ENCODE peak calls at places on chromosome 7, in four cellular contexts. M is RWPE1, G is NCI-H345, P is thyroid gland. L is an unnamed sample.

GRCh38 chr7:103784887-103785286 is 204.6 kb downstream of the RELN start:
- DNase-seq in G (no peak), M (no peak), P (no peak), L (no peak)

GRCh38 chr7:78221961-78222751 is 423.6 kb downstream of the PHTF2 start:
- DNase-seq in G (no peak), P (no peak), M (no peak), L (no peak)

GRCh38 chr7:28163955-28164354 is 16.6 kb downstream of the JAZF1 start:
- DNase-seq in P (no peak), G (no peak), M (no peak), L (no peak)

GRCh38 chr7:1611708-1612241 is 41.9 kb upstream of the PSMG3 start:
- DNase-seq in P (no peak), M (peak; percentile 78), G (no peak), L (no peak)

GRCh38 chr7:115654384-115655181 is 376.0 kb downstream of the TFEC start:
- DNase-seq in P (no peak), M (no peak), G (no peak), L (no peak)

GRCh38 chr7:65411249-65411648 is 37.6 kb downstream of the ZNF92 start:
- DNase-seq in P (no peak), M (no peak), G (no peak), L (no peak)

GRCh38 chr7:43791665-43792064 is 33.2 kb downstream of the BLVRA start:
- DNase-seq in P (no peak), M (no peak), G (no peak), L (no peak)

GRCh38 chr7:55190511-55191160 is 171.8 kb downstream of the EGFR start:
- DNase-seq in P (peak; percentile 61), M (no peak), G (no peak), L (no peak)

GRCh38 chr7:50391386-50391785 is 58.8 kb downstream of the FIGNL1 start:
- DNase-seq in P (no peak), M (no peak), G (no peak), L (no peak)

L was measured in COR-L47.